ENCODE peak calls at places on chromosomes 7 and 10, in five cellular contexts. G is upper lobe of right lung, Y is non-pigmented ciliary epithelial cell, A is caudate nucleus, J is substantia nigra. T is an unnamed sample.
A peak's percentile ranks its signal among the peaks of the same experiment; 100 is the strongest.

GRCh38 chr7:46494026-46494425 is 573.0 kb upstream of the IGFBP3 start:
- DNase-seq in J (no peak), Y (no peak), A (no peak), G (no peak), T (no peak)

GRCh38 chr7:89085580-89085979 is 290.0 kb upstream of the TEX47 start:
- DNase-seq in Y (no peak), G (no peak), J (no peak), A (no peak), T (no peak)

GRCh38 chr7:7354674-7355073 is 172.3 kb downstream of the C1GALT1 start:
- DNase-seq in Y (no peak), A (no peak), G (no peak), J (no peak), T (no peak)

GRCh38 chr7:116367171-116367813 is 132.2 kb upstream of the CAV2 start:
- DNase-seq in G (no peak), A (no peak), Y (no peak), J (no peak), T (no peak)

GRCh38 chr7:149879271-149879711 is 5.5 kb downstream of the ATP6V0E2 start:
- DNase-seq in G (peak; percentile 60), Y (no peak), J (no peak), A (no peak), T (no peak)

GRCh38 chr7:92749832-92750231 is 86.5 kb downstream of the CDK6 start:
- DNase-seq in G (no peak), A (no peak), J (no peak), Y (no peak), T (no peak)

GRCh38 chr7:37424995-37425394 is 23.7 kb downstream of the ELMO1 start:
- DNase-seq in Y (no peak), J (no peak), G (no peak), A (no peak), T (no peak)

GRCh38 chr10:63722537-63722936 is 201.3 kb downstream of the REEP3 start:
- DNase-seq in G (no peak), A (no peak), Y (peak; percentile 49), J (no peak), T (no peak)

GRCh38 chr7:19080076-19080475 is 37.4 kb downstream of the TWIST1 start:
- DNase-seq in J (no peak), Y (no peak), G (no peak), A (no peak), T (no peak)

GRCh38 chr10:88459523-88459922 is 123.6 kb downstream of the RNLS start:
- DNase-seq in A (no peak), Y (no peak), J (no peak), G (no peak), T (no peak)